ENCODE peak calls at places on chromosomes 12 and 14, in nine cellular contexts. B is ovary, X is testis, W is MM.1S, K is Peyer's patch, U is SK-N-SH, F is adrenal gland, A is lower lobe of right lung, S is psoas muscle. R is an unnamed sample.
A peak's percentile ranks its signal among the peaks of the same experiment; 100 is the strongest.

GRCh38 chr12:113241191-113242017 is 20.1 kb downstream of the TPCN1 start:
- DNase-seq in X (no peak), W (peak; percentile 19), K (no peak), F (no peak), S (peak; percentile 73), B (no peak), U (no peak), A (no peak), R (peak; percentile 78)

GRCh38 chr14:104771374-104771773 is 18.4 kb downstream of the SIVA1 start:
- DNase-seq in F (no peak), W (no peak), B (no peak), K (no peak), X (no peak), S (no peak), U (no peak), A (no peak), R (no peak)

GRCh38 chr12:22256076-22256475 is 78.4 kb downstream of the ST8SIA1 start:
- DNase-seq in A (no peak), U (no peak), W (peak; percentile 87), B (no peak), S (no peak), K (no peak), F (no peak), X (no peak), R (no peak)

GRCh38 chr12:41108032-41108431 is 80.1 kb upstream of the PDZRN4 start:
- DNase-seq in X (peak; percentile 38), F (no peak), K (no peak), A (no peak), U (no peak), W (no peak), S (no peak), B (no peak), R (no peak)

GRCh38 chr12:131203666-131204415 is 250.1 kb downstream of the ADGRD1 start:
- DNase-seq in A (no peak), B (no peak), W (no peak), S (no peak), U (peak; percentile 10), F (peak; percentile 17), K (no peak), X (no peak), R (peak; percentile 6)

GRCh38 chr14:23640524-23641141 is 4.5 kb downstream of the DHRS2 start:
- DNase-seq in B (peak; percentile 92), W (no peak), S (no peak), F (peak; percentile 88), X (peak; percentile 78), A (no peak), K (peak; percentile 17), U (peak; percentile 24), R (peak; percentile 47)

GRCh38 chr12:95605875-95606274 is 54.6 kb upstream of the USP44 start:
- DNase-seq in W (no peak), F (peak; percentile 72), X (no peak), K (no peak), S (no peak), B (no peak), U (no peak), A (no peak), R (no peak)

GRCh38 chr12:105911966-105912365 is 226.8 kb downstream of the NUAK1 start:
- DNase-seq in W (no peak), X (no peak), K (no peak), B (no peak), A (no peak), F (no peak), S (no peak), U (no peak), R (no peak)

DNA sequence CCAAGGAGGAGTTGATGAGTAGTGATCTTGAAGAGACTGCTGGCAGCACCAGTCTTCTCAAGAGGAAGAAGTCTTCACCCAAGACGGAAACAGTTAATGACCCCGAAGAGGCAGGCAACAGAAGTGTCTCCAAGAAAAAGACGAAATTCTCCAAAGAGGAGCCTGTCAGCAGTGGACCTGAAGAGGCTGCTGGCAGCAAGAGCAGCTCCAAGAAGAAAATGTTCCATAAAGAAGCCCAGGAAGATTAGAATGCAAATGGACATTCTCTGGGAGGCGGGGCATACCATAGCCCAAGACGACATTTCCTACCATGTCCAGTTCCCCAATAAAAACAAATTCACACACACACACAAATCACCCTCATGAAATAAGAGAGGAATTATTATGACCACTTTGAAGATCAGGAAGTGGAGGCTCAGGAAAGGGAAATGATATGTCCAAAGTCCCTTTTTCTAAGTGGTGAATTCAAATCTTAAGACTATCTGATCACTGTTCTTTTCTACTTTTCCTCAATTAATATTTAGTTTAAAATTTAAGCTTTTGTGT is 131.8 kb downstream of the PAWR start:
- DNase-seq in S (no peak), W (no peak), K (no peak), U (no peak), F (no peak), B (no peak), X (peak; percentile 42), A (no peak), R (no peak)
- H3K4me1 ChIP-seq in S (peaks cover 3% of the 10 kb centered on the region), W (no peaks in the 10 kb centered on the region), K (peaks cover 22% of the 10 kb centered on the region), U (no peaks in the 10 kb centered on the region), F (peaks cover 5% of the 10 kb centered on the region), B (peaks cover 10% of the 10 kb centered on the region), X (peaks cover 19% of the 10 kb centered on the region), A (peaks cover 35% of the 10 kb centered on the region), R (no peaks in the 10 kb centered on the region)

GRCh38 chr12:104825408-104825807 is 132.7 kb downstream of the SLC41A2 start:
- DNase-seq in S (no peak), B (no peak), U (no peak), K (no peak), A (no peak), W (no peak), F (no peak), X (no peak), R (no peak)

GRCh38 chr12:104828015-104828414 is 130.1 kb downstream of the SLC41A2 start:
- DNase-seq in K (no peak), F (no peak), U (no peak), S (peak; percentile 28), B (no peak), W (no peak), X (no peak), A (no peak), R (no peak)

GRCh38 chr12:104823985-104824441 is 134.1 kb downstream of the SLC41A2 start:
- DNase-seq in X (no peak), B (no peak), A (peak; percentile 70), U (no peak), F (no peak), S (peak; percentile 41), K (no peak), W (no peak), R (no peak)

DNA sequence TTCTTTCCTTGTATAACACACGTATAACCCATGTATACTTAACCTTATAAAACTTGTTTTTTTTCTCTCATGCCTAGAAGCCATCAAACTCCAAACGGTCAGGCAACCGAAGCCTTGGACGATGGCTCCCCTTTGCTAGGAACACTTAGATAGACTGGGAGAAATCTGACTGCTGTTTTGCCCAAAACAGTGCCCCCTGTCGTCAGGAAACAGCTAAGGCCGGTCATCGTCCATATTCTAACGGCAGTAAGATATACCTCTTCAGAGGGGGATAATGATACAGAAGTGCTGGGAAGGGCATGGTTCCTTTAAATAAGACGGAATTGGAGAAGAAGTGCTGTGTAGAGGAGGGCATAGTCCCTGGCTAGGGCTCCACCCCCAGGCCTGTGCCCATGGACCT is 130.5 kb downstream of the SLC41A2 start:
- DNase-seq in A (no peak), X (no peak), S (no peak), U (no peak), F (no peak), K (no peak), B (no peak), W (no peak), R (no peak)
- TF ChIP-seq CTCF in A (peak; percentile 31), X (no peak), S (peak; percentile 13), U (peak; percentile 30), F (no peak), K (no peak), B (no peak), W (no peak), R (no peak)

GRCh38 chr12:118144499-118144898 is 8.6 kb downstream of the PEBP1 start:
- DNase-seq in K (no peak), B (no peak), A (no peak), X (no peak), W (no peak), F (no peak), S (no peak), U (no peak), R (no peak)

GRCh38 chr12:118145113-118145797 is 9.3 kb downstream of the PEBP1 start:
- DNase-seq in A (no peak), W (no peak), B (no peak), S (no peak), U (no peak), X (no peak), K (no peak), F (no peak), R (no peak)

GRCh38 chr12:118137148-118137678 is 1.3 kb downstream of the PEBP1 start:
- DNase-seq in A (no peak), W (no peak), S (no peak), F (no peak), X (no peak), K (no peak), B (no peak), U (no peak), R (no peak)

GRCh38 chr12:118136559-118137003 is 657 bp downstream of the PEBP1 start:
- DNase-seq in K (peak; percentile 32), A (peak; percentile 84), F (peak; percentile 80), B (peak; percentile 57), U (peak; percentile 63), S (peak; percentile 74), W (peak; percentile 18), X (peak; percentile 57), R (peak; percentile 72)

DNA sequence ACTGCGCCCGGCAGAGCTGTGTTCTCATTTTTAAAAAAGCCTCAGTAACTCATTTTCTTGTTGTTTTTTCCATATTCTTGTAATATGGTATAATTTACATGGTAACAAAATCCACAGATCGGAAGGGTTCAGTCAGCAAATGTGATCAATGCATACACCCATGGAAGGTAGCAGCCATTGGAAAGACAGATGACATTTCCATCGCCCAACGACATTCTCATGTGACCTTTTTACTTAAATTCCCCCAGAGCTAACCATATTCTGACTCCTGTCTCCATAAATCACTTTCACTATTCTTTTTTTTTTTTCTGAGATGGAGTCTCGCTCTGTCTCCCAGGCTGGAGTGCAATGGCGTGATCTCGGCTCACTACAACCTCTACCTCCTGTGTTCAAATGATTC is 4.9 kb downstream of the PEBP1 start:
- DNase-seq in W (no peak), B (no peak), A (no peak), S (no peak), F (no peak), X (no peak), K (no peak), U (no peak), R (no peak)
- H3K36me3 ChIP-seq in W (no peaks in the 10 kb centered on the region), B (no peaks in the 10 kb centered on the region), A (peaks cover 78% of the 10 kb centered on the region), S (peaks cover 80% of the 10 kb centered on the region), F (no peaks in the 10 kb centered on the region), X (no peaks in the 10 kb centered on the region), K (no peaks in the 10 kb centered on the region), U (peaks cover 48% of the 10 kb centered on the region), R (no peaks in the 10 kb centered on the region)

GRCh38 chr12:49971141-49971540 is 1.6 kb upstream of the AQP6 start:
- DNase-seq in B (no peak), U (no peak), K (no peak), A (no peak), W (no peak), F (no peak), X (no peak), S (no peak), R (no peak)

GRCh38 chr12:49970658-49971057 is 2.1 kb upstream of the AQP6 start:
- DNase-seq in W (no peak), F (no peak), S (no peak), X (no peak), A (no peak), K (no peak), U (no peak), B (no peak), R (no peak)

GRCh38 chr12:49969027-49969426 is 3.7 kb upstream of the AQP6 start:
- DNase-seq in S (no peak), U (peak; percentile 6), X (no peak), B (no peak), W (no peak), A (no peak), F (no peak), K (no peak), R (no peak)

GRCh38 chr12:49968431-49968830 is 4.3 kb upstream of the AQP6 start:
- DNase-seq in X (no peak), B (no peak), S (no peak), W (no peak), K (no peak), A (no peak), F (no peak), U (peak; percentile 8), R (no peak)

DNA sequence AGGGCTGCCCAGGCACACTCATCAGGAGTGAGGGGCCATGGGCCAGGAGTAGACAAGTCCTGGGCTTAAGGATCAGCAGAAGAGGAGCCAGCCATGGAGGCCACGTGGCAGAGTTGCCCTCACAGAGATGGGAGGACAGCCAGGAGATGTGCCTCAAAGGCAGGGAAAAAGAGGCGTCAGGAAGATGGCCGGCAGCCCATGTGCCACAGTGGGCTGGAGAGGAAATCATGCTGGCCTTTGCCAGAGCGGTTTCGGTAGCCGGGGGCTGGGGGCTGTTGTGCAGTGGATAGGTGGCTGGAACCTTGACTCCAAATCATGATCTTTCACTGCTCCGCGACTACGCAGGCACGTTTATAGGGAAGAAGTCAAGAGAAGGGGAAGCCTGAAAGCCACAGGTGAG is 2.7 kb upstream of the AQP6 start:
- DNase-seq in A (no peak), S (no peak), U (no peak), K (no peak), X (no peak), F (no peak), B (no peak), W (no peak), R (no peak)
- H3K4me1 ChIP-seq in A (peaks cover 26% of the 10 kb centered on the region), S (peaks cover 4% of the 10 kb centered on the region), U (peaks cover 41% of the 10 kb centered on the region), K (peaks cover 17% of the 10 kb centered on the region), X (peaks cover 16% of the 10 kb centered on the region), F (peaks cover 5% of the 10 kb centered on the region), B (peaks cover 13% of the 10 kb centered on the region), W (no peaks in the 10 kb centered on the region), R (no peaks in the 10 kb centered on the region)

R was measured in colonic mucosa.